ENCODE peak calls at places on chromosomes 2 and 18, in five cellular contexts. C is cardiac fibroblast, K is GM23248, I is lower leg skin, X is brain microvascular endothelial cell. O is an unnamed sample.

GRCh38 chr18:34121157-34121807 is 103.4 kb downstream of the NOL4 start:
- DNase-seq in X (peak; percentile 37), C (peak; percentile 16), K (peak; percentile 23), I (no peak), O (no peak)

GRCh38 chr2:123695449-123695848 is 329.6 kb upstream of the CNTNAP5 start:
- DNase-seq in X (no peak), K (no peak), C (peak; percentile 16), I (no peak), O (no peak)

GRCh38 chr18:80252136-80252535 is 4.8 kb upstream of the PARD6G start:
- DNase-seq in X (peak; percentile 49), K (peak; percentile 71), C (no peak), I (no peak), O (no peak)

GRCh38 chr2:39932198-39932597 is 153.1 kb upstream of the THUMPD2 start:
- DNase-seq in X (no peak), C (no peak), K (no peak), I (no peak), O (no peak)

GRCh38 chr18:24959100-24959499 is 392.9 kb downstream of the ZNF521 start:
- DNase-seq in X (no peak), C (no peak), I (no peak), K (no peak), O (no peak)

GRCh38 chr2:113272463-113272862 is 6.3 kb downstream of the PAX8 start:
- DNase-seq in X (no peak), I (no peak), C (no peak), K (no peak), O (no peak)

GRCh38 chr18:68764016-68764415 is 33.9 kb upstream of the CCDC102B start:
- DNase-seq in C (peak; percentile 32), I (no peak), X (peak; percentile 29), K (peak; percentile 68), O (no peak)

GRCh38 chr2:144914622-144915230 is 394.8 kb upstream of the ZEB2 start:
- DNase-seq in X (no peak), C (no peak), I (no peak), K (peak; percentile 55), O (no peak)

GRCh38 chr18:79797518-79798345 is at the start of gene KCNG2:
- DNase-seq in K (peak; percentile 42), X (no peak), I (no peak), C (peak; percentile 53), O (no peak)

GRCh38 chr2:190974629-190975361 is 39.2 kb downstream of the STAT1 start:
- DNase-seq in C (no peak), K (no peak), X (no peak), I (no peak), O (no peak)

GRCh38 chr2:60882971-60883753 is 1.8 kb downstream of the REL start:
- DNase-seq in I (no peak), K (peak; percentile 39), X (peak; percentile 2), C (peak; percentile 15), O (peak; percentile 38)

GRCh38 chr2:209113030-209113429 is 310.8 kb upstream of the MAP2 start:
- DNase-seq in C (no peak), I (no peak), K (no peak), X (no peak), O (no peak)

GRCh38 chr2:134178109-134178877 is 75.6 kb upstream of the MGAT5 start:
- DNase-seq in X (no peak), K (peak; percentile 58), I (no peak), C (no peak), O (no peak)

GRCh38 chr2:36918307-36918706 is 48.0 kb downstream of the STRN start:
- DNase-seq in C (no peak), I (no peak), X (no peak), K (peak; percentile 33), O (no peak)

GRCh38 chr18:57737661-57738060 is 65.5 kb downstream of the ATP8B1 start:
- DNase-seq in I (peak; percentile 83), X (peak; percentile 97), K (peak; percentile 99), C (peak; percentile 96), O (peak; percentile 98)

GRCh38 chr2:176187306-176188217 is 906 bp upstream of the HOXD1 start:
- DNase-seq in I (no peak), C (no peak), X (no peak), K (peak; percentile 64), O (no peak)

GRCh38 chr2:45610281-45611019 is 617 bp downstream of the SRBD1 start:
- DNase-seq in K (peak; percentile 79), X (peak; percentile 56), I (peak; percentile 54), C (peak; percentile 78), O (peak; percentile 70)

GRCh38 chr2:229437467-229437866 is 166.4 kb upstream of the PID1 start:
- DNase-seq in K (no peak), I (no peak), C (no peak), X (no peak), O (no peak)

GRCh38 chr2:240597054-240597418 is 10.5 kb downstream of the CAPN10 start:
- DNase-seq in I (no peak), X (no peak), K (no peak), C (no peak), O (no peak)

GRCh38 chr18:58057291-58057965 is 13.4 kb downstream of the NEDD4L start:
- DNase-seq in I (no peak), K (no peak), C (no peak), X (no peak), O (no peak)

GRCh38 chr2:36296798-36297197 is 58.8 kb upstream of the CRIM1 start:
- DNase-seq in K (no peak), X (no peak), C (no peak), I (no peak), O (peak; percentile 12)

GRCh38 chr2:230335461-230335863 is 8.5 kb downstream of the SP140L start:
- DNase-seq in X (no peak), I (no peak), C (no peak), K (no peak), O (no peak)

GRCh38 chr2:239916205-239917127 is 108.7 kb downstream of the NDUFA10 start:
- DNase-seq in I (no peak), K (no peak), C (no peak), X (no peak), O (no peak)

GRCh38 chr2:12619975-12620374 is 96.8 kb upstream of the TRIB2 start:
- DNase-seq in X (peak; percentile 93), C (peak; percentile 84), I (no peak), K (peak; percentile 94), O (no peak)

GRCh38 chr2:209642146-209642815 is 129.4 kb upstream of the UNC80 start:
- DNase-seq in K (peak; percentile 65), X (no peak), I (no peak), C (no peak), O (no peak)

GRCh38 chr18:70328169-70328568 is 39.3 kb downstream of the SOCS6 start:
- DNase-seq in X (no peak), I (no peak), K (no peak), C (no peak), O (no peak)

GRCh38 chr2:134773372-134774073 is 54.7 kb upstream of the TMEM163 start:
- DNase-seq in K (no peak), X (no peak), I (no peak), C (peak; percentile 33), O (no peak)

GRCh38 chr2:140178224-140178623 is 1398.0 kb upstream of the NXPH2 start:
- DNase-seq in X (no peak), I (no peak), C (peak; percentile 36), K (no peak), O (no peak)

GRCh38 chr2:3459185-3460015 is 59.9 kb downstream of the ADI1 start:
- DNase-seq in X (no peak), K (no peak), I (no peak), C (no peak), O (no peak)

GRCh38 chr2:30366199-30366691 is 80.8 kb upstream of the LCLAT1 start:
- DNase-seq in C (no peak), I (no peak), K (peak; percentile 70), X (peak; percentile 29), O (no peak)

GRCh38 chr18:74457043-74457742 is at the start of gene DIPK1C:
- DNase-seq in X (no peak), I (no peak), K (peak; percentile 24), C (no peak), O (no peak)
- H3K4me3 ChIP-seq in X (peak within 1 kb of the TSS; percentile 1), I (peak within 1 kb of the TSS; percentile 15), K (no peak within 1 kb of the TSS), C (no peak within 1 kb of the TSS), O (no peak within 1 kb of the TSS)

GRCh38 chr2:218985021-218985324 is at the start of gene FEV:
- DNase-seq in K (no peak), C (no peak), I (no peak), X (no peak), O (no peak)
- H3K4me3 ChIP-seq in K (no peak within 1 kb of the TSS), C (no peak within 1 kb of the TSS), I (no peak within 1 kb of the TSS), X (no peak within 1 kb of the TSS), O (no peak within 1 kb of the TSS)

DNA sequence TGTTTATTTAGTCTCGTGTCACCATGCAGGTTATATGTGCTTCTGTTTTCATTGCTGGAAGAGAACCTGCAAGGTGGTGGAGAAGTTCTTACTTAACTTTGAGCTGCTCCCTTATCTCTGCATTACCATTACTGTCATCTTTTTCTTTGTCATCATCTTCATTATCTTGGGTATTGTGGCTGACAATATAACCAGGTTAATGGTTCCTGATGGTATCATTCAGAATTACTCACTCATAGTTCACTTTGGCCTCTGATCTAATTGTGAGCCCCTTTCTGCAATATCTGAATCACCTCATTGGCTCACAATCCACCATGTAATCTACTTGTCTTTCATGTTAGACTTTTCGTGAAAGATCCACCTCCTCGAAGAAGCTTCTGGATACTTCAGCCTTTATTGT is 5.0 kb downstream of the CD28 start:
- DNase-seq in I (no peak), X (no peak), C (no peak), K (no peak), O (no peak)
- H3K4me3 ChIP-seq in I (no peak overlapping the region), X (no peak overlapping the region), C (no peak overlapping the region), K (no peak overlapping the region), O (no peak overlapping the region)

DNA sequence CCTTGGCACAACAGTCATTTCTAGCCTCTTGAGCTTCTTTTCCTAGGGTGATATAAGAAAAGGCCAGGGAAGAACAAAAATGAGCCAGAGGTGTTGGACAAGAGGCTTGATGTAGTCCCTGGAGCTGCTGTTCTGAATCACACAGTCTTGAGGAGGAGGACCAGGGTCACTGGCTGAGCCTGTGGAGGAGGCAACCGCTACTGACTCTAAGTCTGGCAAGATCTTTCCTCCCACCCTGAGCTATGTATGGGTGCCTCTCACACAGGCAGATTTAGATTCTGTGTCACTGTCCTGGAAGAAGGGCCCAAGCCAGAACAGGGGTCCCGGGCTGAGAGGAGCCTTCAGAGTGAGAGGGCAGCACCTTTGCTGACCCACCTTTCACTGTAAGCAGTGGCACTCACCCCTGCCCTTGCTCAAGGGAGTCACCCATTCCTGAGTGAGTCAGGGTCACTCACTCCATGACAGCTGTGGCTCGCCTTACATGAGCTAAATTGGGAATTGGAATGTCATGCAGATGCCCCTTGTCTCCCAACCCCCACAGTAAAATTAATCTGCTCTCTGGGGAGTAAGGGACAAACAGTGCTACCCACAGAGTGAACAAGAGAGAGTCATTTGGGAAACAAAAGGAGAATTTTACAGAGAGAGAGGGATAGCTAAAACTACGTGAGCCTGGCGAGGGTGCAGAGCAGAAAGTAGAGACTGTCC is at the start of gene TRIM54:
- DNase-seq in I (no peak), K (peak; percentile 56), X (no peak), C (no peak), O (no peak)
- H3K4me3 ChIP-seq in I (no peak within 1 kb of the TSS), K (no peak within 1 kb of the TSS), X (no peak within 1 kb of the TSS), C (no peak within 1 kb of the TSS), O (no peak within 1 kb of the TSS)